ENCODE peak calls at places on chromosomes 2 and 18, in eight cellular contexts. M is stimulated activated CD4-positive, alpha-beta T cell treated with anti-CD3 and anti-CD28 coated beads, Interleukin-4, amount 100 ng/mL, for 48 hours; J is activated CD4-positive, alpha-beta T cell treated with anti-CD3 and anti-CD28 coated beads, Interleukin-2, amount 50 U/mL, for 1 hour; R is mesothelial cell of epicardium; A is posterior vena cava; N is nephron progenitor cell; B is OCI-M1; P is germinal center. T is an unnamed sample.

GRCh38 chr2:68318686-68319396 is 908 bp downstream of the CNRIP1 start:
- DNase-seq in M (no peak), J (no peak), R (no peak), A (no peak), N (peak; percentile 35), B (peak; percentile 58), P (no peak), T (no peak)

GRCh38 chr18:58135806-58136331 is 91.8 kb downstream of the NEDD4L start:
- DNase-seq in M (peak; percentile 44), J (peak; percentile 24), R (no peak), A (no peak), N (peak; percentile 57), B (peak; percentile 84), P (peak; percentile 83), T (peak; percentile 73)

GRCh38 chr2:55112229-55113016 is 62.2 kb upstream of the RTN4 start:
- DNase-seq in M (no peak), J (no peak), R (no peak), A (peak; percentile 96), N (peak; percentile 32), B (peak; percentile 83), P (no peak), T (peak; percentile 92)

GRCh38 chr2:119478188-119479065 is 45.9 kb downstream of the SCTR start:
- DNase-seq in M (no peak), J (no peak), R (peak; percentile 21), A (no peak), N (no peak), B (no peak), P (no peak), T (no peak)

GRCh38 chr2:215973954-215974699 is 39.2 kb downstream of the MREG start:
- DNase-seq in M (no peak), J (no peak), R (no peak), A (no peak), N (no peak), B (peak; percentile 26), P (no peak), T (peak; percentile 26)

GRCh38 chr18:47050468-47050867 is 15.0 kb upstream of the ELOA2 start:
- DNase-seq in M (no peak), J (no peak), R (no peak), A (no peak), N (no peak), B (peak; percentile 65), P (no peak), T (no peak)

GRCh38 chr2:136006658-136007057 is 21.2 kb upstream of the DARS1 start:
- DNase-seq in M (no peak), J (no peak), R (no peak), A (no peak), N (no peak), B (no peak), P (no peak), T (peak; percentile 61)

GRCh38 chr2:5070257-5070656 is 621.9 kb upstream of the SOX11 start:
- DNase-seq in M (no peak), J (no peak), R (no peak), A (no peak), N (no peak), B (peak; percentile 81), P (no peak), T (no peak)